ENCODE peak calls at places on chromosomes 5 and 9, in nine cellular contexts. H, R, E, O, N, P, M, Z and J are unnamed samples. For H3K4me1, the result is how much of the 10 kb centered on the place peaks cover.

GRCh38 chr9:136015656-136016055 is 54.5 kb upstream of the UBAC1 start:
- DNase-seq in P (peak), N (no peak), E (peak), O (no peak), Z (no peak), M (peak), H (no peak), R (no peak), J (peak)

GRCh38 chr5:2044041-2044440 is 161.3 kb upstream of the IRX4 start:
- DNase-seq in R (no peak), P (no peak), E (no peak), H (no peak), N (no peak), M (no peak), Z (peak), O (no peak), J (no peak)

GRCh38 chr9:4490705-4491620 is 695 bp downstream of the SLC1A1 start:
- DNase-seq in P (no peak), M (no peak), H (no peak), R (peak), O (no peak), N (no peak), Z (peak), E (no peak), J (peak)

GRCh38 chr9:70924380-70924779 is 197.0 kb downstream of the TRPM3 start:
- DNase-seq in R (peak), E (no peak), O (no peak), H (no peak), N (no peak), Z (no peak), M (no peak), P (no peak), J (no peak)

GRCh38 chr5:133396724-133397123 is 215.6 kb downstream of the FSTL4 start:
- DNase-seq in R (no peak), N (no peak), P (no peak), E (no peak), O (no peak), H (no peak), Z (peak), M (peak), J (no peak)

GRCh38 chr9:99680191-99680590 is 141.5 kb upstream of the NR4A3 start:
- DNase-seq in Z (no peak), R (peak), O (no peak), N (no peak), H (no peak), M (no peak), E (no peak), P (no peak), J (no peak)

GRCh38 chr9:108691614-108692013 is 164.2 kb downstream of the ACTL7B start:
- DNase-seq in O (peak), E (no peak), R (peak), H (no peak), M (no peak), N (no peak), P (no peak), Z (no peak), J (peak)

GRCh38 chr5:158450761-158451160 is 591.8 kb upstream of the CLINT1 start:
- DNase-seq in Z (no peak), P (no peak), O (no peak), M (no peak), R (no peak), H (no peak), N (no peak), E (no peak), J (no peak)

GRCh38 chr5:34555699-34556513 is 100.2 kb upstream of the RAI14 start:
- DNase-seq in M (no peak), R (no peak), Z (no peak), P (no peak), O (no peak), H (no peak), E (no peak), N (no peak), J (no peak)

GRCh38 chr9:98438701-98439100 is 183.3 kb upstream of the TBC1D2 start:
- DNase-seq in P (no peak), H (no peak), M (no peak), N (no peak), O (no peak), R (no peak), Z (no peak), E (no peak), J (no peak)

GRCh38 chr9:2066312-2067273 is 51.4 kb downstream of the SMARCA2 start:
- DNase-seq in P (no peak), O (no peak), N (peak), Z (no peak), M (no peak), R (no peak), E (no peak), H (no peak), J (no peak)
- TF ChIP-seq CTCF in P (peak), O (no peak), N (no peak), Z (peak), M (no peak), R (no peak), E (peak), H (no peak), J (no peak)

GRCh38 chr9:137307255-137308101 is 5.4 kb upstream of the NRARP start:
- DNase-seq in P (peak), H (no peak), O (no peak), R (no peak), E (peak), Z (peak), M (peak), N (no peak), J (peak)

GRCh38 chr9:137310190-137311052 is 8.3 kb upstream of the NRARP start:
- DNase-seq in O (peak), M (peak), P (peak), Z (peak), H (no peak), E (peak), R (peak), N (no peak), J (peak)

GRCh38 chr9:137311171-137311970 is 9.3 kb upstream of the NRARP start:
- DNase-seq in E (peak), N (peak), R (peak), Z (peak), M (peak), H (no peak), O (peak), P (peak), J (peak)

GRCh38 chr9:137308102-137308619 is 6.1 kb upstream of the NRARP start:
- DNase-seq in O (no peak), E (peak), N (no peak), Z (no peak), M (no peak), P (peak), R (no peak), H (no peak), J (peak)

DNA sequence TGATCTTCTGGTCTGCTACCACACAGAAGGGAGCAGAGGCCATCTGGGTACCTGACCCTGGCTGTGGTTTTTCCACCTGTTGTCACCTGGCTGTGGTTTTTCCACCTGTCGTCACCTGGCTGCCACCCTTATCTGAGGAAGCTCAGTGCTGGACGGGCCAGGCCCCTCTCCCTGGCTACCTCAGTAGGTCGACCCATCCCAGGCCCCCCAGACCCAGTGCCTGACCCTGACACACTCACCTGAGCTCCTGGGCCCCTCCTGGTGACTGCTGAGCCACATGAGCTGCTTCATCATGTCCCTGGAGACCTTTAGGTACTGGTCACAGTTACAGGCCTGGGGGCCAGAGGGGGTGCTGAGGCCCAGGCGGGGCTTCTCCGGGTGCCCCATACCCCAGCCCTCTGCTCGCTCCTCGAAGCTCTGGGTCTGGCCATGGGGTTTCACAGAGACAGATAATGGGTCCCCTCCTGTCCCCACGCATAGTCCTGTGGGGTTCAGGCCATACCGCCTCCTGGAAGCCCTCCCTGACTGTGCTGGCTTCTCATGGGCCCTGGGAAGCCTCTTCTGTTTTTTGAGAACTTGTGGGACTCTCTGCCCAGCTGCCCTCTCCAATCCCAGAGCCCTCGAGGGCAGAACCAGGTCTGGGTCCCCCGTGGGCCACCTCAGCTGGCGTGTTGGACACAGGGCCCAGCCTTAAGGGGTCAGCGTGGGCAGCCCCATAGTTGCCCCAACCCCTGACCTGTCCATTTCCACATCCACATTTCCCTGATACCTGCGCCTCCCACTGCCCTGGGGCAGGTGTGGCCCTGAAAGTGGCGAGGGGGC is 7.5 kb upstream of the NRARP start:
- DNase-seq in R (no peak), N (no peak), H (no peak), Z (no peak), E (no peak), M (peak), P (peak), O (no peak), J (peak)
- H3K4me1 ChIP-seq in R (under half), N (under half), H (under half), Z (under half), E (under half), M (under half), P (under half), O (under half), J (half or more)

DNA sequence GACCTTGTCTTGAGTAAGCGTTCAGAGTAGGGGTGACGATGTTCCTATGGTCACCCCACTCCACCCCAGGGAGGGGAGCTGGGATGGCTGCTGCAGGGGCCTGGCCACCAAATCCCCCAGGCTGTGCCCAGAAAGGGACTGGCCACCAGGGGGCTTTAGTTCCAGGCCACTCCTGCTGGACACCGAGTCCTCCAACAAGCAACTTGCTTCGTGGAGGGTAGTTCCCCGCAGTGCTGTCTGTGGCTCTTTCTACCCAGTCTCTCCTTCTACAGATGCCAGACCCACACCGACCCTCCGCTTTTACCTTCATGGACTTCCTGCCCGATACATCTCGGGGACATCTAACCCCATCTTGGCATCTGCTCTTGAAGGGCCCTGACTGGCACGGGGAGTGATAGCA is 35.7 kb upstream of the GABRP start:
- DNase-seq in Z (peak), E (peak), M (no peak), H (no peak), N (no peak), P (no peak), O (no peak), R (no peak), J (no peak)
- TF ChIP-seq CTCF in Z (peak), E (peak), M (no peak), H (no peak), N (no peak), P (peak), O (peak), R (peak), J (no peak)

DNA sequence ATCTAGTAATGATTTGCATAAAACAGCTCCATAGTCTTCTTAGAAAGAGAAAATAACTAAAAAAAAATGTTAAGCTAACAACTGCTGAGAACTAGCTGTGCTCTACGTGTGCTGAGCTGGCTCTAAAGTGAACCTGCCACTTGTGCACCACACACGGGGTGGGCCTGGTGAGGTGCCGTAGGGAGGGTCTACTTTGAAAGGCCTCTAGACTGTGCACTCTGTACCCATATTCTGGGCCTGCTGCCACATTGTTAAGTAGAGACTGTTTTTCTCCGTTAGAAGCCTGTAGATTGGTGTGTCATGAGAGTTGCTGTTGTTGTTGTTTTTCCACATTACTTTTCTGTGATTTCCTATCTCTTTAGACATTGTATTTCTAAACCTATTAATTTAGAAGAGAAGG is 93.9 kb downstream of the CD180 start:
- DNase-seq in H (no peak), P (no peak), E (no peak), R (no peak), M (no peak), Z (no peak), O (no peak), N (no peak), J (no peak)
- H3K4me1 ChIP-seq in H (under half), P (under half), E (under half), R (under half), M (under half), Z (under half), O (under half), N (under half), J (under half)

DNA sequence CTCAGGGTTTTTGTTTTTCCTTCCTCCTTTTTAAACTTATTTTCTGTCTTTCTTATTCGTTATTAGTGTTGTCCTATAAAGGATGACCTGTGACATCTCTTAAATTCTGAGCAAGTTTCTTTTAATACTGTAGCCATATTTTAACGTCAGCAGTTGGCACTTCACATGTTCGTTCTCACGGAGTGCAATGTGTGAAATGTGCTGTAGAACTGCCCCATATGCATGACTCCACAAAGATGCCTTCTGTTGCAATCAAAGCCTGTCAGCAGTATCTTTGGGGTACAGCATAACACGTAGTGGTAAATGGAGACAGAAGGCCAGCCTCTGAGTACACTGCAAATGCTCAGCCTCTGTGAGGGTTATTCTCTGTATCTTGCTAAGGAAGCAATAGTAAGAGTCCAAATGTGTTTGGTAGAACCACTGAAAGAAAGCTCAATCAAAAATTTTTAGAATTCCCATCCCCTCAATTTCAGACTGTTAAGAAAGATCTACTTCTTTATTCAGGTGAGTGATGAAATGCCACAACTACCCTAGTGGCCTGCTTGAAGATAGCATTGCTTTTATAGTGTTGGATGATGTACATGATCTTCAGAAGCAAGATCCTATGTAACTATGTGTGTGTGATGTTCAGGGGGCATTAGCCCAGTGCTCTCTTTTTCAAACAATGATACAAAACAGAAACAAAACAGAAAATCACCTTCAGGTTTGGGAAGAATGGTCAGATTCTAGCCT is 277.7 kb downstream of the TMEM167A start:
- DNase-seq in N (no peak), P (no peak), E (no peak), Z (no peak), O (no peak), M (no peak), R (no peak), H (no peak), J (no peak)
- TF ChIP-seq CTCF in N (no peak), P (no peak), E (peak), Z (no peak), O (no peak), M (no peak), R (peak), H (no peak), J (no peak)

GRCh38 chr9:15137658-15138356 is 169.2 kb downstream of the TTC39B start:
- DNase-seq in R (no peak), E (peak), O (no peak), M (no peak), Z (peak), N (no peak), P (no peak), H (no peak), J (no peak)
- H3K4me1 ChIP-seq in R (under half), E (under half), O (under half), M (under half), Z (under half), N (under half), P (under half), H (under half), J (under half)

DNA sequence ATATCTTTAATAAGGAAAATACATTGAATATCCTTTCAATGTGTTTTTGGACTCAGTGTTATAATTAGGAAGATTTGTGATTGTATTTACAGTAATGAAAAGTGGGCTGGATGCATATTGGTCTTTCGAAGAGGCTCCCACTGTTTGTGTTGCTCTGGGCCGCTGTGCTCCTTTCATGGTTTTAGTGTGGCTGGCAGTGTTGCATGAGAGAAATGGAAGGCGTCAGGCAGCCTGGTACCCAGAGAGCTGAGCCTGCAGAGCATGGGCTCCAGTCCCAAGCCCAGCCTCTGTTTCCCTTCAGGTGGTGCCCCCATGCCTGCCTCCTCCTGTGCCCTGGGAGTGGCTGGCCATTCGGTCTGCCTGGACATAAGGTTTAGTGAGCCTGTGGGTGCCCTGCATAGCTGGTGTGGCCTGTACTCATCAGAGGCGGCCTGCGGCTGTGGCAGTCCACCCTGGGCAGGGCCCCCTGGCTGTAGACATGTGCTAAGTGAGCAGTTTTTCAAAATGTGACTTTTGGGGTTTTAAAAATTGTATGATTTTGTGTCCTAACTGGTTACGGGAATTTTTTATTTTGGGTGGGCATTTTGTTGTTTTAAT is 27.4 kb upstream of the FAM120AOS start:
- DNase-seq in P (no peak), Z (no peak), E (no peak), N (no peak), O (no peak), R (no peak), M (no peak), H (no peak), J (no peak)
- TF ChIP-seq CTCF in P (no peak), Z (peak), E (peak), N (no peak), O (no peak), R (no peak), M (no peak), H (no peak), J (no peak)

GRCh38 chr9:73038613-73039012 is 85.8 kb upstream of the ALDH1A1 start:
- DNase-seq in O (peak), R (peak), P (peak), E (peak), H (peak), N (no peak), M (no peak), Z (no peak), J (peak)
- H3K4me1 ChIP-seq in O (under half), R (under half), P (under half), E (under half), H (under half), N (under half), M (under half), Z (under half), J (under half)

GRCh38 chr5:120529386-120529785 is 65.3 kb downstream of the PRR16 start:
- DNase-seq in M (no peak), N (no peak), E (no peak), Z (no peak), O (no peak), H (no peak), R (no peak), P (no peak), J (no peak)

GRCh38 chr5:120535900-120536299 is 71.8 kb downstream of the PRR16 start:
- DNase-seq in Z (no peak), P (no peak), N (no peak), E (no peak), H (no peak), R (no peak), M (no peak), O (no peak), J (no peak)

GRCh38 chr5:120533581-120533980 is 69.5 kb downstream of the PRR16 start:
- DNase-seq in M (no peak), R (no peak), Z (no peak), N (no peak), O (no peak), P (no peak), E (no peak), H (no peak), J (no peak)

GRCh38 chr5:120531215-120531614 is 67.1 kb downstream of the PRR16 start:
- DNase-seq in H (no peak), P (no peak), N (no peak), M (no peak), R (no peak), Z (no peak), O (no peak), E (no peak), J (no peak)

GRCh38 chr5:120532835-120533234 is 68.7 kb downstream of the PRR16 start:
- DNase-seq in P (no peak), E (peak), O (no peak), Z (peak), M (no peak), R (no peak), N (no peak), H (no peak), J (no peak)
- TF ChIP-seq CTCF in P (no peak), E (peak), O (no peak), Z (peak), M (no peak), R (no peak), N (no peak), H (no peak), J (no peak)